ENCODE peak calls at places on chromosomes 16 and 17, in eight cellular contexts. L is HCT116, W is transverse colon, D is GM23338, K is endothelial cell of umbilical vein, T is stomach, J is Panc1, A is esophagus muscularis mucosa. G is an unnamed sample.

GRCh38 chr17:29591737-29592624 is 951 bp upstream of the ANKRD13B start:
- DNase-seq in D (peak), A (peak), J (no peak), W (peak), T (peak), L (peak), K (peak), G (peak)

GRCh38 chr17:48505788-48506187 is 25.0 kb downstream of the HOXB1 start:
- DNase-seq in T (no peak), K (peak), A (no peak), L (peak), J (no peak), W (no peak), D (no peak), G (no peak)

GRCh38 chr17:21199311-21199710 is 14.7 kb downstream of the TMEM11 start:
- DNase-seq in J (no peak), T (no peak), L (no peak), W (no peak), K (no peak), A (no peak), D (peak), G (no peak)

GRCh38 chr17:1153795-1154546 is 25.8 kb downstream of the ABR start:
- DNase-seq in L (no peak), A (no peak), D (peak), K (no peak), J (no peak), T (no peak), W (peak), G (no peak)

GRCh38 chr16:20966746-20967145 is 66.2 kb downstream of the LYRM1 start:
- DNase-seq in J (no peak), T (no peak), A (no peak), K (no peak), L (no peak), W (no peak), D (no peak), G (peak)

GRCh38 chr16:67915831-67916723 is 15.6 kb downstream of the CTRL start:
- DNase-seq in K (no peak), A (no peak), W (peak), L (no peak), D (no peak), T (peak), J (no peak), G (no peak)

GRCh38 chr16:67184453-67185002 is 765 bp upstream of the MATCAP1 start:
- DNase-seq in W (no peak), A (no peak), L (no peak), K (no peak), T (no peak), J (no peak), D (no peak), G (no peak)

GRCh38 chr17:2259769-2260536 is 43.6 kb downstream of the SMG6 start:
- DNase-seq in W (peak), J (no peak), K (no peak), A (no peak), L (no peak), D (no peak), T (no peak), G (no peak)

GRCh38 chr16:17211797-17212196 is 259.0 kb downstream of the XYLT1 start:
- DNase-seq in J (no peak), T (no peak), L (peak), D (peak), K (no peak), A (no peak), W (no peak), G (no peak)

GRCh38 chr16:15399317-15399716 is 3.8 kb downstream of the MPV17L start:
- DNase-seq in W (no peak), T (no peak), K (no peak), D (no peak), A (no peak), J (no peak), L (no peak), G (no peak)

GRCh38 chr17:76207670-76208069 is 32.6 kb downstream of the RNF157 start:
- DNase-seq in A (no peak), J (no peak), K (no peak), W (no peak), D (no peak), T (no peak), L (no peak), G (no peak)

GRCh38 chr17:18257747-18258355 is 687 bp downstream of the FLII start:
- DNase-seq in W (peak), T (peak), D (peak), L (no peak), A (peak), J (no peak), K (peak), G (peak)

GRCh38 chr17:76943202-76943601 is 75.0 kb downstream of the MGAT5B start:
- DNase-seq in T (no peak), K (no peak), L (no peak), W (no peak), A (no peak), J (no peak), D (peak), G (no peak)

GRCh38 chr17:56596741-56597494 is 3.4 kb downstream of the NOG start:
- DNase-seq in J (no peak), W (no peak), T (no peak), L (no peak), D (peak), A (no peak), K (no peak), G (no peak)

GRCh38 chr17:76546556-76547182 is 6.8 kb downstream of the PRCD start:
- DNase-seq in A (no peak), J (no peak), W (no peak), L (no peak), K (peak), T (peak), D (peak), G (peak)

GRCh38 chr16:3022208-3022696 is 1.5 kb downstream of the HCFC1R1 start:
- DNase-seq in K (peak), A (peak), T (peak), L (peak), D (peak), J (peak), W (peak), G (peak)

GRCh38 chr17:12403881-12404398 is 261.8 kb upstream of the MYOCD start:
- DNase-seq in L (no peak), D (no peak), W (no peak), A (no peak), J (no peak), T (no peak), K (no peak), G (no peak)

GRCh38 chr17:49570540-49571242 is 5.0 kb upstream of the NXPH3 start:
- DNase-seq in L (no peak), A (no peak), K (no peak), D (no peak), J (no peak), T (no peak), W (no peak), G (peak)

GRCh38 chr17:29588561-29589411 is 662 bp downstream of the GIT1 start:
- DNase-seq in J (no peak), T (no peak), A (no peak), K (no peak), W (peak), L (no peak), D (peak), G (peak)

GRCh38 chr17:30761058-30761457 is 63.4 kb downstream of the CRLF3 start:
- DNase-seq in T (no peak), J (no peak), L (no peak), W (no peak), D (no peak), K (no peak), A (no peak), G (no peak)

GRCh38 chr17:21680366-21680765 is 12.0 kb upstream of the KCNJ18 start:
- DNase-seq in T (no peak), J (no peak), L (no peak), K (no peak), A (no peak), W (no peak), D (no peak), G (peak)

GRCh38 chr17:18857864-18858566 is at the start of gene PRPSAP2:
- DNase-seq in D (peak), A (peak), T (peak), L (peak), W (peak), K (peak), J (peak), G (peak)

GRCh38 chr16:88527186-88527936 is 42.8 kb upstream of the ZC3H18 start:
- DNase-seq in A (no peak), L (peak), D (peak), T (peak), J (peak), W (peak), K (peak), G (peak)

GRCh38 chr17:30376621-30377452 is 1.9 kb upstream of the CPD start:
- DNase-seq in J (no peak), W (no peak), A (no peak), D (no peak), T (no peak), L (no peak), K (no peak), G (no peak)

GRCh38 chr17:61325382-61326073 is 74.1 kb upstream of the TBX2 start:
- DNase-seq in T (no peak), L (no peak), W (no peak), K (no peak), A (no peak), D (no peak), J (no peak), G (no peak)

GRCh38 chr16:88440686-88441405 is 12.2 kb upstream of the ZFPM1 start:
- DNase-seq in A (no peak), D (no peak), J (no peak), L (no peak), W (no peak), T (no peak), K (no peak), G (no peak)

GRCh38 chr16:85615014-85615851 is 2.1 kb downstream of the GSE1 start:
- DNase-seq in D (peak), L (peak), K (no peak), W (peak), T (peak), J (no peak), A (no peak), G (peak)

GRCh38 chr16:26396511-26397235 is 670.1 kb upstream of the C16orf82 start:
- DNase-seq in J (no peak), K (no peak), A (no peak), W (no peak), L (no peak), T (no peak), D (peak), G (no peak)

GRCh38 chr16:69495821-69496220 is 69.9 kb upstream of the NFAT5 start:
- DNase-seq in D (no peak), L (no peak), W (no peak), J (no peak), T (peak), A (no peak), K (no peak), G (no peak)

GRCh38 chr17:76542566-76542971 is 2.7 kb downstream of the PRCD start:
- DNase-seq in W (no peak), L (no peak), A (no peak), T (no peak), K (no peak), J (no peak), D (peak), G (peak)

GRCh38 chr16:47643610-47644009 is 182.5 kb downstream of the PHKB start:
- DNase-seq in T (no peak), K (no peak), D (no peak), A (no peak), W (no peak), L (no peak), J (no peak), G (no peak)

GRCh38 chr16:19515765-19516164 is 6.1 kb downstream of the GDE1 start:
- DNase-seq in K (no peak), T (no peak), D (no peak), L (no peak), A (no peak), W (no peak), J (no peak), G (no peak)

GRCh38 chr17:69012895-69013805 is 47.6 kb downstream of the ABCA9 start:
- DNase-seq in D (no peak), L (no peak), A (no peak), J (no peak), W (no peak), T (no peak), K (peak), G (no peak)

GRCh38 chr17:31499771-31500554 is 108.5 kb downstream of the RAB11FIP4 start:
- DNase-seq in L (peak), T (peak), W (peak), A (no peak), J (no peak), K (no peak), D (peak), G (peak)

GRCh38 chr16:68416057-68417046 is 32.0 kb downstream of the SMPD3 start:
- DNase-seq in W (peak), L (no peak), A (no peak), J (no peak), T (peak), D (no peak), K (no peak), G (peak)

GRCh38 chr16:74760007-74760767 is 14.4 kb downstream of the FA2H start:
- DNase-seq in A (no peak), T (no peak), L (no peak), K (peak), J (no peak), W (no peak), D (no peak), G (peak)

GRCh38 chr16:7268182-7268581 is 64.5 kb upstream of the RBFOX1 start:
- DNase-seq in J (peak), D (peak), K (no peak), T (no peak), A (peak), L (no peak), W (no peak), G (no peak)

GRCh38 chr17:47358652-47359051 is 34.9 kb downstream of the EFCAB13 start:
- DNase-seq in L (no peak), T (no peak), K (no peak), J (no peak), W (no peak), D (no peak), A (no peak), G (no peak)

DNA sequence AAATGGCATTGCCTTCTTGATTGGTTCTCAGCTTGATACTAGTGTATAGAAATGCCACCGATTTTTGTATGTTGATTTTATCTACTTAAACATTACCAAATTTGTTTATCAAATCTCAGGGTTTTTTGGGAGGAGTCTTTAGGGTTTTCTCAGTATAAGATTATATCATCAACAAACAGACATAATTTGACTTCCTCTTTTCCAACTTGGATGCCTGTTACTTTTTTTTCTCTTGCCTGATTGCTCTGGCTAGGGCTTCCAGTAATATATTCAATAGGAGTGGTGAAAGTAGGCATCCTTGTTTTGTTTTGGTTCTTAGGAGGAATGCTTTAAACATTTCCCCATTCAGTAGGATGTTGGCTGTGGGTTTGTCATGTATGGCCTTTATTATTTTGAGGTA is 29.1 kb downstream of the EFCAB13 start:
- DNase-seq in J (no peak), A (no peak), K (no peak), L (no peak), D (no peak), W (no peak), T (no peak), G (no peak)
- TF ChIP-seq POLR2AphosphoS5 in J (no peak), A (no peak), K (no peak), L (no peak), D (no peak), W (no peak), T (no peak), G (no peak)

DNA sequence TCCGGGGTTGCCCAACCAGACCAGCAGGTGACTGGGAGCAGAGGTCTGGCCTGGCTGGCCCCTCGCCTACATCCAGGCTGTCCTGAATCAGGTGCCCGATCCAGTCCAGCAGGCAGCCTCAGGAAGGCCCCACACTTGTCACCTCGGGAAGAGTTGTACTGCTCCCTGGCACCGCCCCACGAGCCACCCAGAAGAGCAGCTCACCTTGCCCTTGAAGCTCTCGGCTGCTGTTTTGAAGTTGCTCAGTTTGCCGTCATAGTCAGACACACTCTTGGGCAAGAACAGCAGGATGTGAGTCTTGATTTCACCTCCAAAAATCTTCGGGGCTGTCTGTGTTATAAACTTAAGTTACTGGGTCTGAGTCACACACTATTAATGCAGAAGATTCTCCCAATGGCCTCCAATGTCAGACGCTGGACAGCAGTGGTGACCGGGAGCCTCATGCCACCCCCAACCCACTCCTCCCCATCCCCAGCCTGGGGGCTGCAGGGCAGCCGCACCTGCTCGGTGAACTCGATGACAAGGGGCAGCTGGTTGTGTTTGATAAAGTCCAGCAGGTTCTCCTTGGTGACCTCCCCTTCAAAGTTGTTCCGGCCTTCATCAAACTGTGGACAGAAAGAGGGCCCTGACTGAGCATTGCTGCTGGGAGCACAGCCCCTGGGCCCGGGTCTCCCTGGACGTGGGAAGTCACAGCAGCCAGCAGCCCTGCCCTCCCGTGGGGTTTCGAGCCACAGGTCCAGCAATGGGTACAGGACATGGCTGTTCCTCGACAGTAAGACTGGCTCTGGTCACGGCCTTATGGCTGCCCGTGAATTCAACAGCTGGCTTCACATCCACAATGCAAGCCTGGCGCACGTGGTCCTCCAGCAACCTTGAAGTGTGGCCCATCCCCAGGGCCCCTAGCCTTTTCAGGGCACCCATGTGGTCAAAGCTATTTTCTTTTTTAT is 12.2 kb upstream of the PPP1R27 start:
- DNase-seq in J (no peak), W (no peak), A (no peak), K (no peak), D (no peak), L (no peak), T (no peak), G (peak)
- TF ChIP-seq POLR2AphosphoS5 in J (no peak), W (no peak), A (no peak), K (peak), D (no peak), L (peak), T (no peak), G (peak)

DNA sequence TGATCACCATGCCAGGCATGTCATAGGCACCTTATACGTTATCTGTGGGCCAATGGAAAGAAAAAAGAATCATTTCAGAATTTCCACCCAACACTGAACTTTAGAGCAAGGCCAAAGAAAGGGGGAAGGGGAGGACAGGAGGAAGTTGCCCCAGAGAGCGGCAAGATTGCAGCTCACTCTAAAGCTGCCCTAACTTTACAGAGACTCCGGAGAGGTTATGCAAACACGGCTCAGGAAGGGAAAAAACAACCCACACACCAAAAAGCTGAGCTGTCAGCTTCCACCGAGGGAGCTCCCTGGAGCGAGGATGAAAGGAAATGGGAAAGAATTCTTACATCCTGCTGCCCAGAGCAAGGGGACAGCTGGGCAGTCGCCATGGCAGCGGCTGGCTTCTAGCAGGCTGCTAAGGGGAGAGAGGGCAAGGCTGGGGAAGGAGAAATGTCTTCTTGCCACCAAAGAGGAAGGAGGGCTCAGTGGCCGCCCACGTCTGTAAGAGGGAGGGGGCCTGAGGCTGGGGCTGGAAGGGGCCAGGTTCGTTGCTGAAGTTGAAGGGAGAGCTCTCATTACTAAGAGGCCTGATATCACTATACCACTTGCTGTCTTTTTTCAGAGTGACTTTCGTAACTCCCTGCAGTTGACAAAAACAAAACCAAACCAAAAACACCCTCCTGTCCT is 18.2 kb downstream of the COTL1 start:
- DNase-seq in W (peak), A (no peak), J (no peak), D (peak), T (peak), K (peak), L (no peak), G (peak)
- TF ChIP-seq POLR2AphosphoS5 in W (no peak), A (peak), J (no peak), D (peak), T (no peak), K (peak), L (no peak), G (peak)

GRCh38 chr17:15921640-15922039 is 23.3 kb upstream of the ADORA2B start:
- DNase-seq in T (no peak), W (no peak), D (no peak), J (no peak), L (no peak), A (no peak), K (no peak), G (no peak)
- TF ChIP-seq POLR2AphosphoS5 in T (no peak), W (no peak), D (no peak), J (no peak), L (no peak), A (no peak), K (no peak), G (no peak)

DNA sequence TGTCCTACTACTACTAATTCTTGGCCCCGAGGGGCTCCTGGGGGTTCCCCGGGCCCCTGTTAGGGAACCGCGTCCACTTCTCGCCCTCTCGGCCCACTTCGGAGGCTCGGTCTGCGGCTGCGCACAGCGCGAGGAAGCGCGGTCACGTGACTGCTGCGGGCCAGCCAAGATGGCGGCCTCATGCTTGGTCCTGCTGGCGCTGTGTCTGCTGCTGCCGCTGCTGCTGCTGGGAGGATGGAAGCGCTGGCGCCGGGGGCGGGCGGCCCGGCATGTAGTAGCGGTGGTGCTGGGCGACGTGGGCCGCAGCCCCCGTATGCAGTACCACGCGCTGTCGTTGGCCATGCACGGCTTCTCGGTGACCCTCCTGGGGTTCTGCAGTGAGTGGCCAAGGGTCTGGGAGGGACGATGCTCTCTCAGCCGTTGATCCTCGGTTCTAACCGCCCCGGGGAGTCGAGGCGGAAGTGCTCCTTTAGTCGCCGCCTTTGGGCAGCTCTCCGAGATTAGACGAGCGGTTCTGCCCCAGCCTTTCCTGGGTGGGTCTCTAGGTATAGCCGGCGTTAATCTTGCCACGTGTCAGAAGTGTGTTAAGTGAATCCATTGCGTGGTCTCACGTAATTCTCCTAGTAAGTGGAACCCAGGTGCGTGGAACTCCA is at the start of gene ALG1:
- DNase-seq in D (peak), L (peak), T (peak), J (no peak), A (peak), K (peak), W (peak), G (peak)
- TF ChIP-seq POLR2AphosphoS5 in D (peak), L (peak), T (peak), J (peak), A (peak), K (peak), W (peak), G (peak)